ENCODE peak calls at places on chromosomes 7 and 10, in four cellular contexts. N is posterior vena cava; C is stimulated activated CD8-positive, alpha-beta memory T cell treated with anti-CD3 and anti-CD28 coated beads, Interleukin-7, amount 100 ng/mL, for 1 hour; O is NCI-H460. Z is an unnamed sample.

GRCh38 chr10:125217986-125218675 is 57.8 kb upstream of the CTBP2 start:
- DNase-seq in C (no peak), N (no peak), O (no peak), Z (peak)

GRCh38 chr7:155166108-155166507 is 96.0 kb downstream of the HTR5A start:
- DNase-seq in C (no peak), O (no peak), N (no peak), Z (no peak)

GRCh38 chr7:100427762-100428198 is 723 bp downstream of the ZCWPW1 start:
- DNase-seq in N (no peak), O (no peak), C (no peak), Z (no peak)

GRCh38 chr7:158536871-158537865 is 50.5 kb downstream of the PTPRN2 start:
- DNase-seq in N (no peak), C (no peak), O (no peak), Z (no peak)

GRCh38 chr7:47803846-47804245 is 144.4 kb downstream of the PKD1L1 start:
- DNase-seq in O (no peak), C (no peak), N (no peak), Z (no peak)

GRCh38 chr10:103877861-103878260 is 22.5 kb upstream of the SH3PXD2A start:
- DNase-seq in C (no peak), O (no peak), N (no peak), Z (no peak)

GRCh38 chr7:37673523-37673922 is 10.0 kb upstream of the GPR141 start:
- DNase-seq in N (no peak), C (no peak), O (no peak), Z (no peak)

GRCh38 chr10:18214692-18215563 is 74.7 kb downstream of the CACNB2 start:
- DNase-seq in O (peak), C (no peak), N (no peak), Z (peak)

GRCh38 chr7:34747842-34748241 is 89.8 kb downstream of the NPSR1 start:
- DNase-seq in N (no peak), C (no peak), O (no peak), Z (no peak)

GRCh38 chr7:92092210-92092609 is 42.1 kb downstream of the CYP51A1 start:
- DNase-seq in C (no peak), N (no peak), O (no peak), Z (no peak)

GRCh38 chr7:137674551-137675409 is 172.0 kb downstream of the DGKI start:
- DNase-seq in C (no peak), O (no peak), N (no peak), Z (no peak)

GRCh38 chr10:78035025-78035424 is 1.4 kb downstream of the RPS24 start:
- DNase-seq in O (no peak), N (no peak), C (no peak), Z (no peak)

GRCh38 chr7:144403649-144404061 is at the start of gene NOBOX:
- DNase-seq in N (peak), O (no peak), C (no peak), Z (no peak)

GRCh38 chr7:81669476-81670105 is 100.3 kb downstream of the HGF start:
- DNase-seq in C (no peak), N (no peak), O (no peak), Z (no peak)